ENCODE peak calls at places on chromosomes 16 and 17, in four cellular contexts. I is pancreas, N is right lobe of liver, R is upper lobe of left lung. H is an unnamed sample. For H3K4me1, the result is how much of the 10 kb centered on the place peaks cover.

GRCh38 chr16:1828645-1829410 is 1.8 kb downstream of the FAHD1 start:
- ATAC-seq in R (no peak), I (no peak), N (peak), H (no peak)

GRCh38 chr17:45143767-45144198 is 4.5 kb upstream of the HEXIM1 start:
- ATAC-seq in I (no peak), N (peak), R (peak), H (peak)

GRCh38 chr16:5578980-5579379 is 481.4 kb upstream of the EEF2KMT start:
- ATAC-seq in N (no peak), I (no peak), R (no peak), H (no peak)

GRCh38 chr17:65545708-65546523 is 15.5 kb downstream of the AXIN2 start:
- ATAC-seq in N (no peak), R (no peak), I (no peak), H (no peak)

GRCh38 chr16:75053791-75054555 is 55.1 kb downstream of the ZNRF1 start:
- ATAC-seq in I (peak), N (peak), R (peak), H (no peak)

GRCh38 chr16:69166221-69166833 is 20.6 kb upstream of the SNTB2 start:
- ATAC-seq in N (no peak), I (no peak), R (no peak), H (no peak)

GRCh38 chr16:65959978-65960377 is 406.5 kb upstream of the CDH5 start:
- ATAC-seq in N (peak), I (no peak), R (no peak), H (no peak)

GRCh38 chr17:78432929-78433727 is 54.7 kb downstream of the PGS1 start:
- ATAC-seq in R (no peak), N (peak), I (no peak), H (no peak)

GRCh38 chr17:81741049-81741593 is 29.0 kb downstream of the SLC25A10 start:
- ATAC-seq in I (peak), R (no peak), N (no peak), H (no peak)

GRCh38 chr17:9024497-9024896 is 3.2 kb downstream of the NTN1 start:
- ATAC-seq in N (no peak), R (no peak), I (no peak), H (no peak)

GRCh38 chr17:1188812-1189211 is 9.0 kb upstream of the ABR start:
- ATAC-seq in I (peak), R (peak), N (peak), H (peak)

GRCh38 chr16:16945207-16945606 is 525.6 kb downstream of the XYLT1 start:
- ATAC-seq in R (no peak), I (no peak), N (no peak), H (no peak)

GRCh38 chr16:79707867-79708266 is 107.3 kb upstream of the MAF start:
- ATAC-seq in N (no peak), I (peak), R (peak), H (peak)

GRCh38 chr17:82029990-82030469 is 1.4 kb upstream of the RAC3 start:
- ATAC-seq in R (no peak), I (no peak), N (no peak), H (peak)

GRCh38 chr16:14151256-14152030 is 80.3 kb downstream of the MRTFB start:
- ATAC-seq in R (no peak), N (peak), I (no peak), H (peak)

GRCh38 chr17:80942360-80943345 is 49.0 kb upstream of the CHMP6 start:
- ATAC-seq in R (peak), N (peak), I (peak), H (peak)

GRCh38 chr16:70703835-70704381 is 18.1 kb upstream of the MTSS2 start:
- ATAC-seq in R (no peak), N (no peak), I (no peak), H (no peak)

DNA sequence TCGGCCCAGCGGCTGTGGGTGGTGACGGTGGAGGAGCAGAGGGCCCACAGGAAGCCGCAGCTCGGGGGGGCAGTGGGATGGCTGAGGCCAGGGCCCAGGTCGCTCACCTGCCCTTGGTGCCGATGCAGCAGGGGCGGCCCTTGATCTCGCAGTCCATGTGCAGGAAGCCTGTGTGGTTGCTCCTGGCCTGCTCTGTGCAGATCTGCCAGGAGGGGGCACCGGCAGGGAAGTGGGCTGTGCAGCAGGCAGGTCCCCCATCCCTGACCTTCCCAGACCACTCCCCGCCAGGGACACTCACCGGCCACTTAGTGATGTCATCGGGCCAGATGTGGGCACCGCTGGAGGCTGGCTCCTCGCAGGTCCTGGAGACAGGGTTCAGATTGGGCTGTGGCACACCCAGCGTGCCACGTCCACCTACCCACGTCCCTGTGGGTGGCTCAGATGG is 6.2 kb downstream of the AANAT start:
- ATAC-seq in N (peak), I (no peak), R (peak), H (no peak)
- TF ChIP-seq CTCF in N (no peak), I (no peak), R (peak), H (no peak)

GRCh38 chr17:21208352-21208751 is 5.6 kb downstream of the TMEM11 start:
- ATAC-seq in R (no peak), N (no peak), I (no peak), H (no peak)
- H3K4me1 ChIP-seq in R (under half), N (under half), I (under half), H (under half)

GRCh38 chr16:12062343-12063003 is 85.9 kb downstream of the SNX29 start:
- ATAC-seq in N (peak), R (peak), I (peak), H (peak)

GRCh38 chr16:12065866-12066545 is 89.5 kb downstream of the SNX29 start:
- ATAC-seq in N (no peak), I (no peak), R (no peak), H (no peak)

GRCh38 chr16:12063004-12063395 is 86.5 kb downstream of the SNX29 start:
- ATAC-seq in I (no peak), R (no peak), N (no peak), H (no peak)

GRCh38 chr16:12063435-12063834 is 86.9 kb downstream of the SNX29 start:
- ATAC-seq in I (no peak), N (no peak), R (no peak), H (no peak)

GRCh38 chr16:12064291-12064690 is 87.8 kb downstream of the SNX29 start:
- ATAC-seq in R (no peak), N (no peak), I (no peak), H (no peak)
- H3K27ac ChIP-seq in R (no peak), N (no peak), I (no peak), H (no peak)

DNA sequence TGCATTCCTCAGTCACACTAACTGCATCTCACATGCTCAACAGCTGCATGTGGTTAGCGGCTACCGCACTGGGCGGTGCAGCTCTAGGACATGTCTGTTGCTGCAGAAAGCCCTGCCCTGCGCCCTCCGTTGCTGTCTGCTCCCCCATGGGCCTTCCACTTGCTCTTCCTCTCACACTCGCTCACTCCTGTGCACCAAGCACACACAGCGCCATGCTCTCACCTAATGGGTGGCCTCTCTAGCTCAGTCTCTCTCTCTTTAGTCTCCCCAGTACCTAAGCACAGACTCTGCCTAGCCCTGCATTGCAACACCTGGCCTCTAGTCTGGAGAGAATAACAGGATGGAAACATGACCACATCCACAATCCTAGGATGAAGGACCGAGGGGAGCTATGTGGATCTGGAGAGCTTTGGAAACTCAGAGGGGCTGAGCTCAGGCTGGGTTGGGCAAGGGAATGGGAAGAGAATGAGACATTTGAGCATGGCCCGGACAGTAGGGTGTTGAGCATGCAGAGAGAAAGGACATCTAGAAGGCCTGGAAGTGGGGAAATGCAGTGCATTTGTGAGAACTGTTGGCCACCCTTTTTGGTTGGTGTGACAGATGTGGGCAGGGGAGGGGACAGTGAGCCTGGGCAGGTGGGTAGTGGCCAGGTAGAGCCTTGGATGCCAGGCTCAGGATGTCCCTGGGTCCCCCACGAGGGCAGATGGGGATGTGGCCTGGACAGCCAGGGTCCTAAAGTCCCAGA is 16.0 kb downstream of the SGCA start:
- ATAC-seq in R (peak), N (no peak), I (no peak), H (no peak)
- TF ChIP-seq CTCF in R (no peak), N (no peak), I (no peak), H (no peak)

GRCh38 chr16:19523184-19523558 is 571 bp upstream of the CCP110 start:
- ATAC-seq in I (no peak), N (no peak), R (no peak), H (no peak)
- H3K4me1 ChIP-seq in I (under half), N (under half), R (under half), H (half or more)

GRCh38 chr17:69268442-69269068 is 39.9 kb upstream of the ABCA10 start:
- ATAC-seq in I (no peak), R (no peak), N (peak), H (no peak)
- H3K27ac ChIP-seq in I (no peak), R (no peak), N (peak), H (no peak)

GRCh38 chr16:57204675-57205074 is 18.5 kb downstream of the RSPRY1 start:
- ATAC-seq in N (no peak), R (no peak), I (no peak), H (no peak)
- TF ChIP-seq CTCF in N (no peak), R (no peak), I (no peak), H (no peak)